ENCODE peak calls at places on chromosomes 2 and 18, in eight cellular contexts. G, C, P, D, Z, V, M and W are unnamed samples.

GRCh38 chr2:138846216-138846821 is 66.1 kb upstream of the NXPH2 start:
- DNase-seq in G (no peak), C (peak; percentile 16), P (no peak), D (no peak), Z (no peak), V (no peak), M (peak; percentile 9), W (no peak)

GRCh38 chr2:165877565-165878550 is 75.7 kb downstream of the TTC21B start:
- DNase-seq in G (no peak), C (peak; percentile 70), P (no peak), D (no peak), Z (peak; percentile 30), V (no peak), M (no peak), W (no peak)

GRCh38 chr2:26630669-26631360 is 10.4 kb downstream of the CIB4 start:
- DNase-seq in G (no peak), C (no peak), P (no peak), D (no peak), Z (no peak), V (no peak), M (peak; percentile 40), W (peak; percentile 16)

GRCh38 chr2:30710461-30710860 is 96.8 kb downstream of the CAPN13 start:
- DNase-seq in G (no peak), C (no peak), P (no peak), D (no peak), Z (no peak), V (no peak), M (no peak), W (no peak)

GRCh38 chr2:29589440-29590103 is 331.8 kb downstream of the ALK start:
- DNase-seq in G (no peak), C (no peak), P (no peak), D (no peak), Z (no peak), V (no peak), M (no peak), W (no peak)

GRCh38 chr2:42795871-42796301 is 3.5 kb upstream of the HAAO start:
- DNase-seq in G (no peak), C (peak; percentile 51), P (peak; percentile 56), D (no peak), Z (no peak), V (peak; percentile 36), M (no peak), W (no peak)

GRCh38 chr18:80033181-80034067 is 810 bp upstream of the RBFA start:
- DNase-seq in G (peak; percentile 15), C (no peak), P (no peak), D (no peak), Z (no peak), V (no peak), M (no peak), W (no peak)

GRCh38 chr2:68387408-68388350 is 22.6 kb downstream of the PLEK start:
- DNase-seq in G (no peak), C (no peak), P (no peak), D (no peak), Z (peak; percentile 95), V (no peak), M (no peak), W (no peak)

GRCh38 chr2:240561325-240561971 is 1.3 kb downstream of the DUSP28 start:
- DNase-seq in G (peak; percentile 23), C (peak; percentile 87), P (no peak), D (no peak), Z (peak; percentile 45), V (no peak), M (peak; percentile 48), W (no peak)

GRCh38 chr2:27901219-27901618 is 10.7 kb downstream of the BABAM2 start:
- DNase-seq in G (peak; percentile 88), C (no peak), P (no peak), D (no peak), Z (no peak), V (no peak), M (no peak), W (no peak)

GRCh38 chr2:74915743-74916142 is 42.7 kb upstream of the POLE4 start:
- DNase-seq in G (no peak), C (no peak), P (no peak), D (no peak), Z (peak; percentile 11), V (no peak), M (no peak), W (no peak)

GRCh38 chr2:139228276-139228675 is 448.1 kb upstream of the NXPH2 start:
- DNase-seq in G (no peak), C (no peak), P (no peak), D (no peak), Z (no peak), V (no peak), M (no peak), W (no peak)

GRCh38 chr2:101152195-101153076 is 1.3 kb upstream of the TBC1D8 start:
- DNase-seq in G (peak; percentile 80), C (peak; percentile 84), P (peak; percentile 42), D (peak; percentile 47), Z (peak; percentile 44), V (peak; percentile 54), M (peak; percentile 29), W (peak; percentile 84)

GRCh38 chr2:172862077-172862476 is 126.4 kb downstream of the RAPGEF4 start:
- DNase-seq in G (no peak), C (no peak), P (no peak), D (no peak), Z (no peak), V (no peak), M (no peak), W (no peak)

GRCh38 chr2:172865422-172865821 is 129.8 kb downstream of the RAPGEF4 start:
- DNase-seq in G (no peak), C (no peak), P (no peak), D (no peak), Z (no peak), V (no peak), M (no peak), W (no peak)

GRCh38 chr2:172864182-172864581 is 128.5 kb downstream of the RAPGEF4 start:
- DNase-seq in G (peak; percentile 33), C (peak; percentile 63), P (peak; percentile 81), D (peak; percentile 59), Z (peak; percentile 3), V (peak; percentile 31), M (peak; percentile 50), W (peak; percentile 58)

GRCh38 chr2:172861632-172862031 is 126.0 kb downstream of the RAPGEF4 start:
- DNase-seq in G (no peak), C (no peak), P (no peak), D (no peak), Z (no peak), V (no peak), M (no peak), W (no peak)

GRCh38 chr2:172863341-172863740 is 127.7 kb downstream of the RAPGEF4 start:
- DNase-seq in G (no peak), C (no peak), P (no peak), D (no peak), Z (no peak), V (no peak), M (no peak), W (no peak)
- TF ChIP-seq CTCF in G (no peak), C (no peak), P (no peak), D (no peak), Z (no peak), V (no peak), M (no peak), W (no peak)

GRCh38 chr2:96209729-96210085 is 1.1 kb upstream of the STARD7 start:
- DNase-seq in G (no peak), C (no peak), P (no peak), D (no peak), Z (no peak), V (peak; percentile 27), M (no peak), W (no peak)

GRCh38 chr2:96207778-96208143 is 866 bp downstream of the STARD7 start:
- DNase-seq in G (no peak), C (no peak), P (no peak), D (no peak), Z (no peak), V (no peak), M (no peak), W (no peak)

GRCh38 chr2:96209011-96209728 is 543 bp upstream of the STARD7 start:
- DNase-seq in G (no peak), C (no peak), P (no peak), D (no peak), Z (no peak), V (no peak), M (no peak), W (no peak)

GRCh38 chr2:96207073-96207777 is 1.4 kb downstream of the STARD7 start:
- DNase-seq in G (peak; percentile 53), C (peak; percentile 55), P (no peak), D (no peak), Z (no peak), V (no peak), M (no peak), W (no peak)

GRCh38 chr2:96208144-96209010 is at the start of gene STARD7:
- DNase-seq in G (peak; percentile 99), C (peak; percentile 98), P (peak; percentile 99), D (peak; percentile 99), Z (peak; percentile 92), V (peak; percentile 99), M (peak; percentile 99), W (peak; percentile 100)
- TF ChIP-seq CTCF in G (peak; percentile 30), C (peak; percentile 4), P (peak; percentile 34), D (peak; percentile 36), Z (no peak), V (peak; percentile 29), M (peak; percentile 47), W (peak; percentile 12)

DNA sequence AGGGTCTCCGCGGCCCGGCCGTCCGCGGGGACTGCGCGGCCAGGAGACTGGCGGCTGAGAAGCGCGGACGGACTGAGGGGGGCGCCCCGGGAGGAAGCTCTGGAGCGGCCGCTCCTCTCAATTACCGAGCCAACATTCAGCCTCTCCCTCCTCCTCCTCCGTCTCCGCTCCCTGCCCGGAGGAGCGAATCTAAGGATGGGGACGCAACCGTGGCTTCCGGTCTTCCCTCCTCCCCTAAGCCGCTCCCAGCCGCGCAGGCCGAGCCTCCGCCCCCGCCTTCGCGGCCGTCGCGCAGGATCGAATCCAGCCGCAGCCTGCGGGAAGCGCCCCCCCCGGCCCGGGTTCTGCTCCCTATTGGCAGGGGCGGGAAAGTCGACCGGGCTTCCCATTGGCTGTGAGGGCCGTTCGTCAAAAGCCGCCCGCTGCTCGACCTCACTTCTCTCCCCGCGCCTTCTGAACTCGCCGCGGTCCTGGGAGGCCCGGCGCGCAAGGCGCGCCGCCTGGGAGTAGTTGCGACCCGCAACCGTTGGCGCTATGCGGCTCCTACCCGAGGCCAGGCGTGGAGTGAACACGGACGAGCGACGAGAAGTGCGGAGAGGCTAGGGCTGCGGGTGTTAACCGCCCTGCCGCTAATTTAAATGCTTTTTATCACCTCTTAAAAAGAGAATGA is at the start of gene HNRNPLL:
- DNase-seq in G (peak; percentile 99), C (peak; percentile 99), P (peak; percentile 100), D (peak; percentile 99), Z (no peak), V (peak; percentile 99), M (peak; percentile 99), W (peak; percentile 99)
- TF ChIP-seq CTCF in G (no peak), C (no peak), P (no peak), D (peak; percentile 20), Z (no peak), V (no peak), M (no peak), W (no peak)

DNA sequence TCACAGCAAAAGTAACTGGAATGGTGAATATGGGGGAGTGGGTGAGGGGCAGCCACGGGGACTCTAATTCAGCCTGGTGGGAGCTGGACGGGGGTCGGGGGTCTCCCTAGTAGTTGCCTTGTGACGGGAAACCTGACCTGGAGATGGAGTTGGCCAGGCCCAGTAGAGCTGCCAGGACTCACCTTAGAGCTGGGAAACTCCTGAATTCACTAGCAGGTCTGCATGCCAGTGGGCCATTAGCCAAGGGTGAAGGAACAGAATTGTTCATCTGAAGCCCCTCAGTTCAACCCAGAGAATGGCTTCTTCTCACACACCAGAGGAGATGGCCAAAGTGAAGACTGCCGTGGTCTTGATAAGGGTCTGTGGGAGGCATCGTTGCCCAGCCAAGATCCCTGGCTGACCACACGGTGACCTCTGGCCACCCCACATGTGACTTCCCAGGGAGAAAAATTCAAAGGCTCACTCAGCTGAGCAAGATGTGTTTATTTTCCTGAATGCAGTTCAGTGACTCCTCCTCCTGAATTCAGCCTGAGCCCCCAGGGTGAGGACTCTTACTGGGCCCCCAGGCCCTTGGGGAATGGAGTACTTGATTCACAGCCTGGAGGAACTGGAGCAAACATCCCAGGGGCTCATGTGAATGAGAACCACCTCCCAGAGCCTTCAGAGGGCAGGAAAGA is 25.1 kb downstream of the MOCOS start:
- DNase-seq in G (no peak), C (peak; percentile 8), P (no peak), D (no peak), Z (no peak), V (peak; percentile 49), M (no peak), W (no peak)
- TF ChIP-seq CTCF in G (no peak), C (no peak), P (no peak), D (peak; percentile 16), Z (no peak), V (no peak), M (no peak), W (no peak)